ENCODE peak calls at places on chromosomes 5 and 9, in six cellular contexts. B is BJ, W is mucosa of descending colon, F is GM06990, T is left ventricle myocardium inferior, Y is endothelial cell of umbilical vein. I is an unnamed sample. For H3K36me3, the result is how much of the 10 kb centered on the place peaks cover.

GRCh38 chr9:96020822-96021615 is 145.5 kb downstream of the ERCC6L2 start:
- DNase-seq in B (no peak), W (peak), F (no peak), T (no peak), Y (peak), I (peak)

GRCh38 chr9:22682536-22683392 is 236.1 kb downstream of the DMRTA1 start:
- DNase-seq in B (peak), W (no peak), F (no peak), T (no peak), Y (no peak), I (no peak)

GRCh38 chr5:92525131-92525530 is 1055.9 kb downstream of the NR2F1-AS1 start:
- DNase-seq in B (no peak), W (no peak), F (no peak), T (no peak), Y (no peak), I (no peak)

GRCh38 chr5:151864349-151864748 is 60.3 kb downstream of the GLRA1 start:
- DNase-seq in B (no peak), W (no peak), F (no peak), T (no peak), Y (no peak), I (no peak)

GRCh38 chr5:174431504-174431903 is 292.9 kb upstream of the MSX2 start:
- DNase-seq in B (no peak), W (no peak), F (no peak), T (no peak), Y (no peak), I (no peak)

GRCh38 chr5:137372386-137373160 is 126.6 kb downstream of the SPOCK1 start:
- DNase-seq in B (peak), W (no peak), F (no peak), T (no peak), Y (no peak), I (no peak)

GRCh38 chr5:176902911-176903664 is 3.9 kb upstream of the HK3 start:
- DNase-seq in B (no peak), W (no peak), F (no peak), T (no peak), Y (no peak), I (no peak)

GRCh38 chr5:35213608-35214007 is 16.7 kb downstream of the PRLR start:
- DNase-seq in B (no peak), W (no peak), F (no peak), T (no peak), Y (no peak), I (no peak)

GRCh38 chr5:138360941-138361452 is 8.5 kb downstream of the KDM3B start:
- DNase-seq in B (no peak), W (no peak), F (no peak), T (no peak), Y (no peak), I (no peak)

GRCh38 chr5:136235316-136235715 is 42.4 kb upstream of the SMIM32 start:
- DNase-seq in B (no peak), W (no peak), F (no peak), T (no peak), Y (no peak), I (no peak)

GRCh38 chr5:150642567-150642927 is 2.1 kb downstream of the SYNPO start:
- DNase-seq in B (peak), W (no peak), F (no peak), T (peak), Y (peak), I (no peak)

GRCh38 chr5:10124287-10124686 is 125.4 kb downstream of the ATPSCKMT start:
- DNase-seq in B (no peak), W (no peak), F (no peak), T (peak), Y (no peak), I (no peak)

GRCh38 chr5:885529-885928 is 7.1 kb downstream of the BRD9 start:
- DNase-seq in B (no peak), W (no peak), F (no peak), T (peak), Y (no peak), I (no peak)

GRCh38 chr5:882253-883185 is 10.1 kb downstream of the BRD9 start:
- DNase-seq in B (no peak), W (peak), F (no peak), T (no peak), Y (no peak), I (no peak)

GRCh38 chr5:884345-885126 is 8.1 kb downstream of the BRD9 start:
- DNase-seq in B (no peak), W (no peak), F (no peak), T (no peak), Y (no peak), I (no peak)

GRCh38 chr5:885127-885442 is 7.5 kb downstream of the BRD9 start:
- DNase-seq in B (no peak), W (no peak), F (no peak), T (no peak), Y (no peak), I (no peak)

GRCh38 chr5:883475-884181 is 9.0 kb downstream of the BRD9 start:
- DNase-seq in B (no peak), W (no peak), F (no peak), T (no peak), Y (no peak), I (no peak)
- H3K36me3 ChIP-seq in B (half or more), W (under half), F (half or more), T (half or more), Y (under half), I (half or more)

GRCh38 chr5:83721878-83722779 is 1.5 kb upstream of the HAPLN1 start:
- DNase-seq in B (no peak), W (peak), F (peak), T (peak), Y (peak), I (peak)

GRCh38 chr5:83718195-83718825 is 2.3 kb downstream of the HAPLN1 start:
- DNase-seq in B (no peak), W (no peak), F (no peak), T (no peak), Y (peak), I (peak)

GRCh38 chr5:83718936-83719495 is 1.6 kb downstream of the HAPLN1 start:
- DNase-seq in B (no peak), W (no peak), F (no peak), T (no peak), Y (no peak), I (no peak)

GRCh38 chr5:83724001-83724400 is 3.3 kb upstream of the HAPLN1 start:
- DNase-seq in B (no peak), W (peak), F (no peak), T (no peak), Y (no peak), I (no peak)

GRCh38 chr5:83720805-83721431 is at the start of gene HAPLN1:
- DNase-seq in B (no peak), W (peak), F (no peak), T (no peak), Y (no peak), I (no peak)
- H3K4me3 ChIP-seq in B (peak), W (no peak), F (no peak), T (peak), Y (peak), I (peak)

GRCh38 chr5:142119051-142119625 is 10.6 kb downstream of the NDFIP1 start:
- DNase-seq in B (no peak), W (no peak), F (no peak), T (no peak), Y (no peak), I (no peak)

GRCh38 chr5:142114686-142115085 is 6.1 kb downstream of the NDFIP1 start:
- DNase-seq in B (no peak), W (no peak), F (no peak), T (no peak), Y (no peak), I (no peak)

GRCh38 chr5:142118421-142118686 is 9.8 kb downstream of the NDFIP1 start:
- DNase-seq in B (no peak), W (no peak), F (no peak), T (no peak), Y (no peak), I (no peak)

GRCh38 chr5:142117579-142118420 is 9.2 kb downstream of the NDFIP1 start:
- DNase-seq in B (no peak), W (no peak), F (no peak), T (no peak), Y (no peak), I (no peak)

DNA sequence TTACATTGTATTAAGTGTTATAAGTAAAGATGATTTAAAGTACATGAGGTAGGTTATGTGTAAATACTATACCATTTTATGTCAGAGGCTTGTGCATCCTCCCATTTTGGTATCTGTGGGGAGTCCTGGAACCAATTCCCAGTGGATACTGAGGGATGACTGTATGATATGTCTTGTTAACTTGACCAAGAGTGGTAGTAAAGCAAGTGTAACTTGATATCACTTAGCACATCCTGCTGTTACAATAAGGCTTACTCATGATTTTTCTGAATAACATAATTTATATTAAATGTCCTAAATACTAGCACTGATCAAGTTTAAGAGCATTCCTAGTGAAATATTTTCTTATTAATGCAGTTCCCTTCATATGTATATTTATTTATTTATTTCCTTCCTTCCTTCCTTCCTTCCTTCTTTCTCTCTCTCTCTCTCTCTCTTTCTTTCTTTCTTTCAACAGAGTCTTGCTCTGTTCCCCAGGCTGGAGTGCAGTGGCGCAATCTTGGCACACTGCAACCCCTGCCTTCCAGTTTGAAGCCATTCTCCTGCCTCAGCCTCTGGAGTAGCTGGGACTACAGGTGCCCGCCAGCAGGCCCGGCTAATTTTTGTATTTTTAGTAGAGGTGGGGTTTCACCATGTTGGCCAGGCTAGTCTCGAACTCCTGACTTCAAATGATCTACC is 7.5 kb downstream of the NDFIP1 start:
- DNase-seq in B (no peak), W (no peak), F (no peak), T (no peak), Y (no peak), I (peak)
- TF ChIP-seq CTCF in B (no peak), W (no peak), F (no peak), T (no peak), Y (no peak), I (no peak)

DNA sequence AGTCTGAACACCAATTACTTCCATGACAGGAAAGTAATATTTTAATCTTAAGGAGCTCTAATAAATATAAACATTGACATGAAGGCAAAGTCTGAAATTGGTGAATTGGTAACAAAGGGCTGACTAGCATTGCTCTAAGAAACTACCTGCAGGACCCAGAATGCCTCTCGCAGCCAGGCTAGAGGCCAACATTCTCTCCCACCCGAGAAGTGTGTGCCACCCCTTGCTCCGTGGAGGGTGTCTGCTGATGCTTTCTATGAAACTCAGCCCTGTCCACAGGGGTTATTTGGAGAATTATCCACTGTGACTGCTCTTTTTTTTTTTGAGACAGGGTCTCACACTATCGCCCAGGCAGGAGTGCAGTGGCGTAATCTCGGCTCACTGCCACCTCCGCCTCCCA is 81.4 kb downstream of the USP20 start:
- DNase-seq in B (no peak), W (no peak), F (no peak), T (no peak), Y (no peak), I (no peak)
- H3K36me3 ChIP-seq in B (under half), W (under half), F (under half), T (under half), Y (under half), I (half or more)